ENCODE peak calls at places on chromosomes 11 and 22, in nine cellular contexts. W is HCEC 1CT; I is foreskin melanocyte; P is stimulated activated CD8-positive, alpha-beta memory T cell treated with anti-CD3 and anti-CD28 coated beads, Interleukin-4, amount 100 ng/mL, for 4 hours; L is stimulated activated naive CD8-positive, alpha-beta T cell treated with anti-CD3 and anti-CD28 coated beads, Interleukin-15, amount 100 ng/mL, for 72 hours; J is activated gamma-delta T cell treated with Interleukin-2 at 50 U/mL for 16 hours; S is T-helper 9 cell; B is GM19239; A is right lobe of liver. V is an unnamed sample.

GRCh38 chr11:46326813-46327416 is 20.3 kb upstream of the DGKZ start:
- DNase-seq in W (no peak), I (no peak), P (no peak), L (no peak), J (no peak), S (no peak), B (no peak), A (no peak), V (no peak)

GRCh38 chr11:61035086-61035835 is 63.8 kb downstream of the CD6 start:
- DNase-seq in W (no peak), I (no peak), P (no peak), L (no peak), J (no peak), S (no peak), B (no peak), A (no peak), V (no peak)

GRCh38 chr22:50189849-50190181 is 4.1 kb downstream of the TRABD start:
- DNase-seq in W (no peak), I (no peak), P (no peak), L (no peak), J (no peak), S (no peak), B (no peak), A (no peak), V (no peak)

GRCh38 chr22:24304067-24304675 is 33.5 kb downstream of the SPECC1L start:
- DNase-seq in W (no peak), I (no peak), P (no peak), L (no peak), J (no peak), S (no peak), B (no peak), A (no peak), V (no peak)

GRCh38 chr11:128927683-128928336 is 14.9 kb downstream of the TP53AIP1 start:
- DNase-seq in W (no peak), I (no peak), P (no peak), L (no peak), J (no peak), S (no peak), B (no peak), A (peak), V (no peak)

GRCh38 chr11:1521382-1522080 is 35.0 kb upstream of the MOB2 start:
- DNase-seq in W (no peak), I (no peak), P (no peak), L (no peak), J (no peak), S (no peak), B (peak), A (no peak), V (no peak)

GRCh38 chr11:46336781-46337180 is 10.5 kb upstream of the DGKZ start:
- DNase-seq in W (no peak), I (no peak), P (no peak), L (no peak), J (no peak), S (no peak), B (no peak), A (no peak), V (no peak)

GRCh38 chr11:27718346-27718852 is 18.1 kb upstream of the BDNF start:
- DNase-seq in W (peak), I (no peak), P (no peak), L (no peak), J (no peak), S (no peak), B (no peak), A (no peak), V (peak)

GRCh38 chr11:119594639-119595249 is 134.3 kb downstream of the NECTIN1 start:
- DNase-seq in W (peak), I (no peak), P (no peak), L (no peak), J (no peak), S (no peak), B (no peak), A (no peak), V (peak)

GRCh38 chr11:103812680-103813079 is 223.8 kb upstream of the DDI1 start:
- DNase-seq in W (no peak), I (no peak), P (no peak), L (no peak), J (no peak), S (no peak), B (no peak), A (no peak), V (no peak)